ENCODE peak calls at places on chromosome 14, in four cellular contexts. P is thoracic aorta; R is CD8-positive, alpha-beta T cell; B is Caco-2. N is an unnamed sample.

GRCh38 chr14:33165144-33165925 is 226.7 kb downstream of the NPAS3 start:
- DNase-seq in R (no peak), B (peak; percentile 71), P (no peak), N (peak; percentile 6)

GRCh38 chr14:25406818-25407217 is 356.9 kb upstream of the STXBP6 start:
- DNase-seq in B (peak; percentile 34), R (no peak), P (no peak), N (peak; percentile 39)

GRCh38 chr14:32682219-32682618 is 256.5 kb upstream of the NPAS3 start:
- DNase-seq in B (no peak), R (no peak), P (no peak), N (no peak)

GRCh38 chr14:57319636-57320035 is 50.9 kb downstream of the AP5M1 start:
- DNase-seq in B (peak; percentile 5), P (no peak), R (no peak), N (no peak)

GRCh38 chr14:89406941-89407340 is 10.1 kb downstream of the FOXN3 start:
- DNase-seq in P (no peak), R (no peak), B (no peak), N (no peak)

GRCh38 chr14:56608682-56609081 is 29.1 kb downstream of the TMEM260 start:
- DNase-seq in R (no peak), B (peak; percentile 10), P (no peak), N (no peak)

GRCh38 chr14:67343601-67344230 is 15.9 kb downstream of the ATP6V1D start:
- DNase-seq in B (no peak), P (no peak), R (no peak), N (no peak)

GRCh38 chr14:20679907-20680306 is 4.5 kb upstream of the RNASE4 start:
- DNase-seq in R (no peak), P (no peak), B (peak; percentile 79), N (no peak)

GRCh38 chr14:34913619-34914018 is 38.5 kb upstream of the BAZ1A start:
- DNase-seq in P (no peak), B (no peak), R (no peak), N (no peak)

GRCh38 chr14:34338056-34338455 is 124.0 kb downstream of the SPTSSA start:
- DNase-seq in R (no peak), B (no peak), P (no peak), N (no peak)

GRCh38 chr14:100436745-100437406 is 113.7 kb downstream of the SLC25A47 start:
- DNase-seq in B (no peak), P (no peak), R (no peak), N (no peak)

GRCh38 chr14:81427348-81428058 is 27.4 kb upstream of the STON2 start:
- DNase-seq in P (no peak), B (no peak), R (no peak), N (no peak)

GRCh38 chr14:84017533-84017932 is 1512.4 kb upstream of the FLRT2 start:
- DNase-seq in P (no peak), B (no peak), R (no peak), N (no peak)

GRCh38 chr14:33699300-33699699 is 251.6 kb downstream of the EGLN3 start:
- DNase-seq in B (no peak), R (no peak), P (no peak), N (no peak)

GRCh38 chr14:93114068-93114710 is 1.5 kb downstream of the ITPK1 start:
- DNase-seq in B (no peak), P (no peak), R (no peak), N (no peak)

GRCh38 chr14:31834616-31835015 is 242.5 kb upstream of the ARHGAP5 start:
- DNase-seq in B (no peak), R (no peak), P (no peak), N (no peak)

GRCh38 chr14:53501361-53502320 is 348.5 kb upstream of the DDHD1 start:
- DNase-seq in R (no peak), B (no peak), P (no peak), N (no peak)

GRCh38 chr14:91963465-91963864 is 16.0 kb upstream of the FBLN5 start:
- DNase-seq in P (no peak), B (no peak), R (no peak), N (no peak)

GRCh38 chr14:80388980-80389711 is 177.8 kb upstream of the DIO2 start:
- DNase-seq in R (no peak), B (no peak), P (no peak), N (no peak)

GRCh38 chr14:68282479-68283377 is 463.1 kb downstream of the RAD51B start:
- DNase-seq in P (no peak), R (no peak), B (no peak), N (no peak)

GRCh38 chr14:104393199-104393897 is 186.2 kb upstream of the C14orf180 start:
- DNase-seq in P (no peak), B (no peak), R (no peak), N (no peak)

GRCh38 chr14:57136669-57137068 is 132.0 kb downstream of the EXOC5 start:
- DNase-seq in B (no peak), R (no peak), P (no peak), N (no peak)

GRCh38 chr14:77109656-77110055 is 11.6 kb downstream of the CIPC start:
- DNase-seq in B (no peak), R (no peak), P (no peak), N (no peak)

GRCh38 chr14:30387856-30388255 is 171.1 kb upstream of the G2E3 start:
- DNase-seq in B (no peak), P (no peak), R (no peak), N (no peak)

GRCh38 chr14:36325853-36326252 is 5.4 kb upstream of the MBIP start:
- DNase-seq in B (no peak), P (no peak), R (no peak), N (no peak)

GRCh38 chr14:76181546-76181945 is 29.8 kb downstream of the GPATCH2L start:
- DNase-seq in P (no peak), B (no peak), R (no peak), N (no peak)

DNA sequence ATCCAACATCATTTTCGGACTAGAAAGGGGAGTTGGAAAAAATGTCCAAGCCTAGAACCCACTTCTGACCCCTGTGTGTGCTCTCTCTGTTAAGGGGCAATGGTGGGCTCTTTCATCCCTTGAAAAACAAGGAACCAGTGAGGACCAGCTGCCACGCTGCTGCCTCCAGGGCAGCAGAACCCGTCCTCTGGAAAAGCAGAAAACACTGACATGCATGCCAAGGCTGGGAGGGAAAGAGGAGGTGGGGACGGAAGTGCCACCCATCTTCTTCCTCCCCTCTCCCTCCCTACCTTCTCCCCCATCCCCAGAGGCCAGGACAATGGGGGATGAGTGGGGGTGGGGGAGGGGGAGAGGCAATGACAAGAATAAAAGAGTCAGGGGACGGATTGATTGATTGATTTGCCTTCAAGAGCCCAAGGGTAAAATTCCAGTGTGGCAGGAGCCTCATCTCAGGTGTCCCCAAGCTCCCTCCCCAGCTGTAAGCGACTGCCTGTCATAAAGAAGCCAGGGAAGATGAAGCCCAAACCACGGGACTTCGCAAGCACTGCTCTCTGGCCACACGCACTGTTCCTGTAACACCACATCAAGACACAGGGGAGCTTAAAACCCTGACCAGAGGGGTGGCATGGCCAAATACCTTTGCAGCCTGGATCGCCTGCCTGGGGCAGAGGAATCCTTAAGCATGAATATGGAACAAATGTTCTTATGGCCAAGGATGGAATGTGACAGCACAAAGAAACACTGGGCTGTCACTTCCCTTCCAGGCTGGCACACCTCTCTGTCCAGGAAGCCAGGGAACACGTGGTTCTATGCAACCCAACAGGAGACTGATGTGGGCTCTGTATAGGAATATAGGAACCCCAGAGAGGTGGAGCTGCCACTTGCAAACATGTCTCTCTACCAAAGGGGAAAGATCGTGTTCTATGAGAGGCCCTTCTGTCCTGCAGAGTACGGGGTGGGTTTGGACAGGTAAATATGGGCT is 38.9 kb upstream of the BDKRB2 start:
- DNase-seq in B (no peak), P (no peak), R (no peak), N (no peak)
- H3K27me3 ChIP-seq in B (no peaks in the 10 kb centered on the region), P (no peaks in the 10 kb centered on the region), R (no peaks in the 10 kb centered on the region), N (no peaks in the 10 kb centered on the region)

GRCh38 chr14:105409379-105409778 is 10.2 kb upstream of the MTA1 start:
- DNase-seq in R (no peak), B (no peak), P (no peak), N (no peak)

GRCh38 chr14:105411017-105411941 is 8.3 kb upstream of the MTA1 start:
- DNase-seq in P (no peak), B (peak; percentile 65), R (no peak), N (no peak)

GRCh38 chr14:105408592-105408991 is 10.3 kb downstream of the TEX22 start:
- DNase-seq in B (no peak), P (no peak), R (no peak), N (no peak)

GRCh38 chr14:105411985-105412767 is 7.5 kb upstream of the MTA1 start:
- DNase-seq in P (no peak), B (no peak), R (no peak), N (no peak)

DNA sequence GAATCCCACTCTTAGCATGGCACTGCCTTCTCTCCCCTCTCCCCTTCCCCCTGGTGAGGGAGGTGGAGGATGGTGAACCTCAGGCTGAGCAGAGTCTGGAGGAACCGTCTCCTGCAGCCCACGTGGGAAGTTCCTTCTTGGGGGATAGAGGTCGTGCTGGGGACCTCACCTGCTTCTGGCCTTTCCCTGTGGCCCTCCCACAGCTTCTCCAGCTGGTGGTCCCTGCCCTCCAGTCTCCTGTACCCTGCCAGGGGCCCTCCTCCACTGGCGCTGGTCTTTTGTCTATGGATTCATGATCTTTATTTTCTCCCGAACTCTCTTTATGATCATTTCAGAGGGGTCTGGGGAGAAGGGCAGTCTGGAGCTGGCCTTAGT is 9.0 kb upstream of the MTA1 start:
- DNase-seq in R (no peak), P (no peak), B (no peak), N (no peak)
- H3K4me3 ChIP-seq in R (no peak overlapping the region), P (peak overlapping the region; percentile 63), B (peak overlapping the region; percentile 23), N (no peak overlapping the region)

DNA sequence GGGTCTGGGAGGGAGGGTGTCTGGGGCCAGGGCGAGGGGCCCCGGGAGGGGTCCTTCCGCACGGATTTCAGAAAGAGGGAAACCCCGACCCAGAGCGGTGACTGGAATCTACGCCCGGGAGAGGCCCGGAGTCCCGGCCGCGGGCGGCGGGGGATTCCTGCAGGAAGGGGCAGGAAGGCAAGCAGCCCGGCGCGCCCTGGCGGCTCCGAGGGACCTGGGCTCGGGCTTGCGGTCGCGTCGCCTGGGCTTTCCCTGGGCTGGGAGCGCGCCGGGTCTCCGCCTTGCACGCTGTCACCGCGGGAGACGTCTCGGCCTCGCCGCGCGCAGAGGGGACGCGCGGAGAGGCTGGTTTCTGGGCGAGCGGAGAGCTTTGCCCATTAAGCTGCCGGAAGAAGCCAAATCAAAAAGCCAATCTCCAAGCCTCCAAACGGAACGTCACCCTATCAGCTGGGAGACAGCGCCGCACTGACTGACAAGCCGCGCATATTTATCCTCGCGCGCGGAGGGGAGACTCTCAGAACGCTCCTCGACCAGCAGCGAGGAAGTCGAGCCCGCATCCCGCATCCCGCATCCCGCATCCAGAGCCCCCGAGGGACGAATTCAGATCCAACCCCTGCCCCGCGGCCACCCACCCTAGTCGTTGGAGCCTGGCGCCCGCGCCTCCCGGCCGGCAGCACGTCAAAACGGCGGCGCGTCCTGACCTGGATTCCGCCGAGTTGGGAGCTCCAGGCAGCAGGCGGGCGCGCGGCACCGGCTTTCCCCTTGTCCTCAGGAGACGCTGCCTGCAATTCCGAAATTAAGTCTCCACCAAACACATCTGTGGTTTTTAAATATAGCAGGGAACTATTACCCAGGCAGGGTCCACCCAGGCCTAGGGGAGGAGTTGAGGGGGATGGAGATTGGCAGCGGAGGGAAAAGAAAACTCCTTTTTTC is at the start of gene SLC8A3:
- DNase-seq in R (no peak), B (peak; percentile 52), P (no peak), N (no peak)
- H3K27me3 ChIP-seq in R (peaks cover 16% of the 10 kb centered on the region), B (peaks cover 1% of the 10 kb centered on the region), P (no peaks in the 10 kb centered on the region), N (peaks cover 56% of the 10 kb centered on the region)

DNA sequence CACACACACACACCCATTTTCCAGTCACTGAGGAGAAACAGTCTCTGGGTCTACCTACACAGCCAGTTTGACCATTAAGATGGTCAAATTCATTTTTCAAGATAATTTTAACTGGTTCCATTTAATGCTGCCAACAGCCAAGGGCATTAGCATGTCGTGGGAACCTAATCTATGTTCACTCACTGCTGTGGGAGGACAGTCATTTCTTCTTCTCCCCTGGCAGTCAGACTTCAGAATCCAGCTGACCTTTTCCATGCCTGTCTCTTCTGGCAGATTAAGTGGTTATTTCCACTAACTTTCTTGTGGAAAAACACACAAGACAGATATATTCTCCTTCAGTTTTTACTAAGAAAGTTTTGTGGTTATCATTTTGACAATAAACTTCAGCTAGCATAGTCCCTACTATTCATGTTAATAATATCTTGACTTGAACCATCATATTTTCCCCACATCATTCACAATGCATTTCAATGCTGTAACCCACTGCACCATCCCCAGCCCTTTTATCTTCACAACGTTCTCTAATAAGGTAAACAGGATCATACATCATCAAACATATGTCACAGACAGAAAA is 82.2 kb downstream of the DAD1 start:
- DNase-seq in P (no peak), B (no peak), R (no peak), N (no peak)
- H3K4me3 ChIP-seq in P (no peak overlapping the region), B (no peak overlapping the region), R (peak overlapping the region; percentile 63), N (no peak overlapping the region)